ENCODE peak calls at places on chromosome 9, in nine cellular contexts. One of them, this sample, is unnamed.

GRCh38 chr9:15915711-15916110 is 362.9 kb downstream of the CCDC171 start:
- DNase-seq in NCI-H69: no peak
- DNase-seq in H9: no peak
- DNase-seq in mucosa of gallbladder: no peak
- DNase-seq in NCI-H774: no peak
- DNase-seq in myocyte: no peak
- DNase-seq in stimulated activated CD4-positive, alpha-beta T cell treated with anti-CD3 and anti-CD28 coated beads, Interleukin-12 subunit alpha, Interleukin-12 subunit beta, amount 100 ng/mL, for 4 hours: no peak
- DNase-seq in NCI-H460: no peak
- DNase-seq in effector CD4-positive, alpha-beta T cell: no peak
- DNase-seq in this sample: no peak

GRCh38 chr9:133916159-133916541 is 76.0 kb downstream of the VAV2 start:
- DNase-seq in NCI-H69: peak
- DNase-seq in H9: no peak
- DNase-seq in mucosa of gallbladder: no peak
- DNase-seq in NCI-H774: no peak
- DNase-seq in myocyte: no peak
- DNase-seq in stimulated activated CD4-positive, alpha-beta T cell treated with anti-CD3 and anti-CD28 coated beads, Interleukin-12 subunit alpha, Interleukin-12 subunit beta, amount 100 ng/mL, for 4 hours: no peak
- DNase-seq in NCI-H460: no peak
- DNase-seq in effector CD4-positive, alpha-beta T cell: no peak
- DNase-seq in this sample: no peak

GRCh38 chr9:12989669-12990068 is 214.8 kb downstream of the LURAP1L start:
- DNase-seq in NCI-H69: no peak
- DNase-seq in H9: no peak
- DNase-seq in mucosa of gallbladder: no peak
- DNase-seq in NCI-H774: no peak
- DNase-seq in myocyte: no peak
- DNase-seq in stimulated activated CD4-positive, alpha-beta T cell treated with anti-CD3 and anti-CD28 coated beads, Interleukin-12 subunit alpha, Interleukin-12 subunit beta, amount 100 ng/mL, for 4 hours: no peak
- DNase-seq in NCI-H460: no peak
- DNase-seq in effector CD4-positive, alpha-beta T cell: no peak
- DNase-seq in this sample: no peak

GRCh38 chr9:89929721-89930480 is 325.1 kb downstream of the GADD45G start:
- DNase-seq in NCI-H69: peak
- DNase-seq in H9: no peak
- DNase-seq in mucosa of gallbladder: no peak
- DNase-seq in NCI-H774: peak
- DNase-seq in myocyte: peak
- DNase-seq in stimulated activated CD4-positive, alpha-beta T cell treated with anti-CD3 and anti-CD28 coated beads, Interleukin-12 subunit alpha, Interleukin-12 subunit beta, amount 100 ng/mL, for 4 hours: no peak
- DNase-seq in NCI-H460: no peak
- DNase-seq in effector CD4-positive, alpha-beta T cell: no peak
- DNase-seq in this sample: peak

GRCh38 chr9:137522746-137523455 is 27.3 kb downstream of the PNPLA7 start:
- DNase-seq in NCI-H69: no peak
- DNase-seq in H9: no peak
- DNase-seq in mucosa of gallbladder: no peak
- DNase-seq in NCI-H774: no peak
- DNase-seq in myocyte: no peak
- DNase-seq in stimulated activated CD4-positive, alpha-beta T cell treated with anti-CD3 and anti-CD28 coated beads, Interleukin-12 subunit alpha, Interleukin-12 subunit beta, amount 100 ng/mL, for 4 hours: no peak
- DNase-seq in NCI-H460: no peak
- DNase-seq in effector CD4-positive, alpha-beta T cell: no peak
- DNase-seq in this sample: no peak

GRCh38 chr9:136297016-136297691 is 6.7 kb downstream of the CCDC187 start:
- DNase-seq in NCI-H69: peak
- DNase-seq in H9: no peak
- DNase-seq in mucosa of gallbladder: peak
- DNase-seq in NCI-H774: peak
- DNase-seq in myocyte: peak
- DNase-seq in stimulated activated CD4-positive, alpha-beta T cell treated with anti-CD3 and anti-CD28 coated beads, Interleukin-12 subunit alpha, Interleukin-12 subunit beta, amount 100 ng/mL, for 4 hours: no peak
- DNase-seq in NCI-H460: no peak
- DNase-seq in effector CD4-positive, alpha-beta T cell: no peak
- DNase-seq in this sample: peak

GRCh38 chr9:83024501-83025125 is 38.3 kb downstream of the RASEF start:
- DNase-seq in NCI-H69: no peak
- DNase-seq in H9: no peak
- DNase-seq in mucosa of gallbladder: no peak
- DNase-seq in NCI-H774: no peak
- DNase-seq in myocyte: no peak
- DNase-seq in stimulated activated CD4-positive, alpha-beta T cell treated with anti-CD3 and anti-CD28 coated beads, Interleukin-12 subunit alpha, Interleukin-12 subunit beta, amount 100 ng/mL, for 4 hours: no peak
- DNase-seq in NCI-H460: no peak
- DNase-seq in effector CD4-positive, alpha-beta T cell: no peak
- DNase-seq in this sample: no peak

GRCh38 chr9:115781361-115781760 is 372.2 kb upstream of the PAPPA start:
- DNase-seq in NCI-H69: no peak
- DNase-seq in H9: no peak
- DNase-seq in mucosa of gallbladder: no peak
- DNase-seq in NCI-H774: no peak
- DNase-seq in myocyte: no peak
- DNase-seq in stimulated activated CD4-positive, alpha-beta T cell treated with anti-CD3 and anti-CD28 coated beads, Interleukin-12 subunit alpha, Interleukin-12 subunit beta, amount 100 ng/mL, for 4 hours: no peak
- DNase-seq in NCI-H460: no peak
- DNase-seq in effector CD4-positive, alpha-beta T cell: no peak
- DNase-seq in this sample: no peak

GRCh38 chr9:115672477-115673316 is 480.9 kb upstream of the PAPPA start:
- DNase-seq in NCI-H69: peak
- DNase-seq in H9: no peak
- DNase-seq in mucosa of gallbladder: no peak
- DNase-seq in NCI-H774: no peak
- DNase-seq in myocyte: peak
- DNase-seq in stimulated activated CD4-positive, alpha-beta T cell treated with anti-CD3 and anti-CD28 coated beads, Interleukin-12 subunit alpha, Interleukin-12 subunit beta, amount 100 ng/mL, for 4 hours: no peak
- DNase-seq in NCI-H460: peak
- DNase-seq in effector CD4-positive, alpha-beta T cell: no peak
- DNase-seq in this sample: no peak

GRCh38 chr9:113844466-113844865 is 31.6 kb upstream of the ZNF618 start:
- DNase-seq in NCI-H69: no peak
- DNase-seq in H9: no peak
- DNase-seq in mucosa of gallbladder: peak
- DNase-seq in NCI-H774: no peak
- DNase-seq in myocyte: peak
- DNase-seq in stimulated activated CD4-positive, alpha-beta T cell treated with anti-CD3 and anti-CD28 coated beads, Interleukin-12 subunit alpha, Interleukin-12 subunit beta, amount 100 ng/mL, for 4 hours: no peak
- DNase-seq in NCI-H460: no peak
- DNase-seq in effector CD4-positive, alpha-beta T cell: no peak
- DNase-seq in this sample: no peak

GRCh38 chr9:36396985-36397384 is 3.1 kb downstream of the RNF38 start:
- DNase-seq in NCI-H69: no peak
- DNase-seq in H9: no peak
- DNase-seq in mucosa of gallbladder: no peak
- DNase-seq in NCI-H774: no peak
- DNase-seq in myocyte: no peak
- DNase-seq in stimulated activated CD4-positive, alpha-beta T cell treated with anti-CD3 and anti-CD28 coated beads, Interleukin-12 subunit alpha, Interleukin-12 subunit beta, amount 100 ng/mL, for 4 hours: no peak
- DNase-seq in NCI-H460: no peak
- DNase-seq in effector CD4-positive, alpha-beta T cell: no peak
- DNase-seq in this sample: no peak

GRCh38 chr9:127136880-127137639 is 14.6 kb upstream of the ANGPTL2 start:
- DNase-seq in NCI-H69: peak
- DNase-seq in H9: peak
- DNase-seq in mucosa of gallbladder: no peak
- DNase-seq in NCI-H774: no peak
- DNase-seq in myocyte: peak
- DNase-seq in stimulated activated CD4-positive, alpha-beta T cell treated with anti-CD3 and anti-CD28 coated beads, Interleukin-12 subunit alpha, Interleukin-12 subunit beta, amount 100 ng/mL, for 4 hours: no peak
- DNase-seq in NCI-H460: no peak
- DNase-seq in effector CD4-positive, alpha-beta T cell: no peak
- DNase-seq in this sample: no peak

GRCh38 chr9:131082774-131083512 is 13.4 kb upstream of the AIF1L start:
- DNase-seq in NCI-H69: no peak
- DNase-seq in H9: no peak
- DNase-seq in mucosa of gallbladder: no peak
- DNase-seq in NCI-H774: no peak
- DNase-seq in myocyte: no peak
- DNase-seq in stimulated activated CD4-positive, alpha-beta T cell treated with anti-CD3 and anti-CD28 coated beads, Interleukin-12 subunit alpha, Interleukin-12 subunit beta, amount 100 ng/mL, for 4 hours: no peak
- DNase-seq in NCI-H460: no peak
- DNase-seq in effector CD4-positive, alpha-beta T cell: no peak
- DNase-seq in this sample: no peak

GRCh38 chr9:81534138-81534865 is 155.0 kb downstream of the TLE1 start:
- DNase-seq in NCI-H69: peak
- DNase-seq in H9: no peak
- DNase-seq in mucosa of gallbladder: no peak
- DNase-seq in NCI-H774: no peak
- DNase-seq in myocyte: no peak
- DNase-seq in stimulated activated CD4-positive, alpha-beta T cell treated with anti-CD3 and anti-CD28 coated beads, Interleukin-12 subunit alpha, Interleukin-12 subunit beta, amount 100 ng/mL, for 4 hours: no peak
- DNase-seq in NCI-H460: no peak
- DNase-seq in effector CD4-positive, alpha-beta T cell: no peak
- DNase-seq in this sample: no peak

GRCh38 chr9:13532407-13532806 is 252.9 kb upstream of the MPDZ start:
- DNase-seq in NCI-H69: no peak
- DNase-seq in H9: no peak
- DNase-seq in mucosa of gallbladder: no peak
- DNase-seq in NCI-H774: no peak
- DNase-seq in myocyte: no peak
- DNase-seq in stimulated activated CD4-positive, alpha-beta T cell treated with anti-CD3 and anti-CD28 coated beads, Interleukin-12 subunit alpha, Interleukin-12 subunit beta, amount 100 ng/mL, for 4 hours: no peak
- DNase-seq in NCI-H460: no peak
- DNase-seq in effector CD4-positive, alpha-beta T cell: no peak
- DNase-seq in this sample: no peak

GRCh38 chr9:4262735-4263141 is 37.1 kb downstream of the GLIS3 start:
- DNase-seq in NCI-H69: no peak
- DNase-seq in H9: no peak
- DNase-seq in mucosa of gallbladder: no peak
- DNase-seq in NCI-H774: no peak
- DNase-seq in myocyte: peak
- DNase-seq in stimulated activated CD4-positive, alpha-beta T cell treated with anti-CD3 and anti-CD28 coated beads, Interleukin-12 subunit alpha, Interleukin-12 subunit beta, amount 100 ng/mL, for 4 hours: no peak
- DNase-seq in NCI-H460: peak
- DNase-seq in effector CD4-positive, alpha-beta T cell: no peak
- DNase-seq in this sample: no peak

GRCh38 chr9:74783408-74783807 is 104.3 kb downstream of the TRPM6 start:
- DNase-seq in NCI-H69: no peak
- DNase-seq in H9: no peak
- DNase-seq in mucosa of gallbladder: no peak
- DNase-seq in NCI-H774: no peak
- DNase-seq in myocyte: no peak
- DNase-seq in stimulated activated CD4-positive, alpha-beta T cell treated with anti-CD3 and anti-CD28 coated beads, Interleukin-12 subunit alpha, Interleukin-12 subunit beta, amount 100 ng/mL, for 4 hours: no peak
- DNase-seq in NCI-H460: no peak
- DNase-seq in effector CD4-positive, alpha-beta T cell: no peak
- DNase-seq in this sample: no peak

GRCh38 chr9:84671651-84672467 is 2.3 kb downstream of the NTRK2 start:
- DNase-seq in NCI-H69: peak
- DNase-seq in H9: no peak
- DNase-seq in mucosa of gallbladder: no peak
- DNase-seq in NCI-H774: no peak
- DNase-seq in myocyte: no peak
- DNase-seq in stimulated activated CD4-positive, alpha-beta T cell treated with anti-CD3 and anti-CD28 coated beads, Interleukin-12 subunit alpha, Interleukin-12 subunit beta, amount 100 ng/mL, for 4 hours: no peak
- DNase-seq in NCI-H460: no peak
- DNase-seq in effector CD4-positive, alpha-beta T cell: no peak
- DNase-seq in this sample: no peak

GRCh38 chr9:131046093-131046380 is 37.1 kb downstream of the LAMC3 start:
- DNase-seq in NCI-H69: no peak
- DNase-seq in H9: no peak
- DNase-seq in mucosa of gallbladder: no peak
- DNase-seq in NCI-H774: no peak
- DNase-seq in myocyte: no peak
- DNase-seq in stimulated activated CD4-positive, alpha-beta T cell treated with anti-CD3 and anti-CD28 coated beads, Interleukin-12 subunit alpha, Interleukin-12 subunit beta, amount 100 ng/mL, for 4 hours: no peak
- DNase-seq in NCI-H460: no peak
- DNase-seq in effector CD4-positive, alpha-beta T cell: no peak
- DNase-seq in this sample: no peak

GRCh38 chr9:126454795-126455194 is 128.2 kb downstream of the MVB12B start:
- DNase-seq in NCI-H69: no peak
- DNase-seq in H9: peak
- DNase-seq in mucosa of gallbladder: no peak
- DNase-seq in NCI-H774: no peak
- DNase-seq in myocyte: no peak
- DNase-seq in stimulated activated CD4-positive, alpha-beta T cell treated with anti-CD3 and anti-CD28 coated beads, Interleukin-12 subunit alpha, Interleukin-12 subunit beta, amount 100 ng/mL, for 4 hours: no peak
- DNase-seq in NCI-H460: no peak
- DNase-seq in effector CD4-positive, alpha-beta T cell: no peak
- DNase-seq in this sample: no peak

GRCh38 chr9:84121991-84122523 is 141.5 kb downstream of the RMI1 start:
- DNase-seq in NCI-H69: peak
- DNase-seq in H9: no peak
- DNase-seq in mucosa of gallbladder: no peak
- DNase-seq in NCI-H774: no peak
- DNase-seq in myocyte: peak
- DNase-seq in stimulated activated CD4-positive, alpha-beta T cell treated with anti-CD3 and anti-CD28 coated beads, Interleukin-12 subunit alpha, Interleukin-12 subunit beta, amount 100 ng/mL, for 4 hours: no peak
- DNase-seq in NCI-H460: no peak
- DNase-seq in effector CD4-positive, alpha-beta T cell: no peak
- DNase-seq in this sample: peak

GRCh38 chr9:3331801-3332200 is 194.0 kb downstream of the RFX3 start:
- DNase-seq in NCI-H69: peak
- DNase-seq in H9: no peak
- DNase-seq in mucosa of gallbladder: no peak
- DNase-seq in NCI-H774: no peak
- DNase-seq in myocyte: no peak
- DNase-seq in stimulated activated CD4-positive, alpha-beta T cell treated with anti-CD3 and anti-CD28 coated beads, Interleukin-12 subunit alpha, Interleukin-12 subunit beta, amount 100 ng/mL, for 4 hours: no peak
- DNase-seq in NCI-H460: peak
- DNase-seq in effector CD4-positive, alpha-beta T cell: no peak
- DNase-seq in this sample: no peak

GRCh38 chr9:38371495-38371894 is 21.0 kb upstream of the ALDH1B1 start:
- DNase-seq in NCI-H69: peak
- DNase-seq in H9: no peak
- DNase-seq in mucosa of gallbladder: peak
- DNase-seq in NCI-H774: peak
- DNase-seq in myocyte: no peak
- DNase-seq in stimulated activated CD4-positive, alpha-beta T cell treated with anti-CD3 and anti-CD28 coated beads, Interleukin-12 subunit alpha, Interleukin-12 subunit beta, amount 100 ng/mL, for 4 hours: no peak
- DNase-seq in NCI-H460: peak
- DNase-seq in effector CD4-positive, alpha-beta T cell: no peak
- DNase-seq in this sample: no peak

GRCh38 chr9:89999534-90000370 is 394.9 kb downstream of the GADD45G start:
- DNase-seq in NCI-H69: peak
- DNase-seq in H9: no peak
- DNase-seq in mucosa of gallbladder: peak
- DNase-seq in NCI-H774: peak
- DNase-seq in myocyte: peak
- DNase-seq in stimulated activated CD4-positive, alpha-beta T cell treated with anti-CD3 and anti-CD28 coated beads, Interleukin-12 subunit alpha, Interleukin-12 subunit beta, amount 100 ng/mL, for 4 hours: peak
- DNase-seq in NCI-H460: peak
- DNase-seq in effector CD4-positive, alpha-beta T cell: no peak
- DNase-seq in this sample: peak

GRCh38 chr9:89719202-89719601 is 114.4 kb downstream of the GADD45G start:
- DNase-seq in NCI-H69: no peak
- DNase-seq in H9: no peak
- DNase-seq in mucosa of gallbladder: no peak
- DNase-seq in NCI-H774: no peak
- DNase-seq in myocyte: peak
- DNase-seq in stimulated activated CD4-positive, alpha-beta T cell treated with anti-CD3 and anti-CD28 coated beads, Interleukin-12 subunit alpha, Interleukin-12 subunit beta, amount 100 ng/mL, for 4 hours: no peak
- DNase-seq in NCI-H460: no peak
- DNase-seq in effector CD4-positive, alpha-beta T cell: no peak
- DNase-seq in this sample: no peak

GRCh38 chr9:14315754-14316573 is 2.0 kb upstream of the NFIB start:
- DNase-seq in NCI-H69: peak
- DNase-seq in H9: peak
- DNase-seq in mucosa of gallbladder: no peak
- DNase-seq in NCI-H774: peak
- DNase-seq in myocyte: no peak
- DNase-seq in stimulated activated CD4-positive, alpha-beta T cell treated with anti-CD3 and anti-CD28 coated beads, Interleukin-12 subunit alpha, Interleukin-12 subunit beta, amount 100 ng/mL, for 4 hours: no peak
- DNase-seq in NCI-H460: no peak
- DNase-seq in effector CD4-positive, alpha-beta T cell: no peak
- DNase-seq in this sample: no peak

GRCh38 chr9:96884443-96884842 is 30.1 kb upstream of the ZNF782 start:
- DNase-seq in NCI-H69: no peak
- DNase-seq in H9: no peak
- DNase-seq in mucosa of gallbladder: no peak
- DNase-seq in NCI-H774: no peak
- DNase-seq in myocyte: peak
- DNase-seq in stimulated activated CD4-positive, alpha-beta T cell treated with anti-CD3 and anti-CD28 coated beads, Interleukin-12 subunit alpha, Interleukin-12 subunit beta, amount 100 ng/mL, for 4 hours: no peak
- DNase-seq in NCI-H460: no peak
- DNase-seq in effector CD4-positive, alpha-beta T cell: no peak
- DNase-seq in this sample: no peak

GRCh38 chr9:2291980-2292704 is 277.0 kb downstream of the SMARCA2 start:
- DNase-seq in NCI-H69: peak
- DNase-seq in H9: no peak
- DNase-seq in mucosa of gallbladder: no peak
- DNase-seq in NCI-H774: peak
- DNase-seq in myocyte: peak
- DNase-seq in stimulated activated CD4-positive, alpha-beta T cell treated with anti-CD3 and anti-CD28 coated beads, Interleukin-12 subunit alpha, Interleukin-12 subunit beta, amount 100 ng/mL, for 4 hours: no peak
- DNase-seq in NCI-H460: no peak
- DNase-seq in effector CD4-positive, alpha-beta T cell: no peak
- DNase-seq in this sample: peak

GRCh38 chr9:27117489-27118135 is 8.6 kb downstream of the TEK start:
- DNase-seq in NCI-H69: peak
- DNase-seq in H9: peak
- DNase-seq in mucosa of gallbladder: peak
- DNase-seq in NCI-H774: peak
- DNase-seq in myocyte: peak
- DNase-seq in stimulated activated CD4-positive, alpha-beta T cell treated with anti-CD3 and anti-CD28 coated beads, Interleukin-12 subunit alpha, Interleukin-12 subunit beta, amount 100 ng/mL, for 4 hours: no peak
- DNase-seq in NCI-H460: no peak
- DNase-seq in effector CD4-positive, alpha-beta T cell: no peak
- DNase-seq in this sample: peak

GRCh38 chr9:23630488-23630887 is 195.6 kb downstream of the ELAVL2 start:
- DNase-seq in NCI-H69: peak
- DNase-seq in H9: no peak
- DNase-seq in mucosa of gallbladder: no peak
- DNase-seq in NCI-H774: no peak
- DNase-seq in myocyte: no peak
- DNase-seq in stimulated activated CD4-positive, alpha-beta T cell treated with anti-CD3 and anti-CD28 coated beads, Interleukin-12 subunit alpha, Interleukin-12 subunit beta, amount 100 ng/mL, for 4 hours: no peak
- DNase-seq in NCI-H460: no peak
- DNase-seq in effector CD4-positive, alpha-beta T cell: no peak
- DNase-seq in this sample: no peak

GRCh38 chr9:4339783-4340335 is 40.0 kb upstream of the GLIS3 start:
- DNase-seq in NCI-H69: peak
- DNase-seq in H9: no peak
- DNase-seq in mucosa of gallbladder: no peak
- DNase-seq in NCI-H774: no peak
- DNase-seq in myocyte: no peak
- DNase-seq in stimulated activated CD4-positive, alpha-beta T cell treated with anti-CD3 and anti-CD28 coated beads, Interleukin-12 subunit alpha, Interleukin-12 subunit beta, amount 100 ng/mL, for 4 hours: no peak
- DNase-seq in NCI-H460: no peak
- DNase-seq in effector CD4-positive, alpha-beta T cell: no peak
- DNase-seq in this sample: no peak

This sample was measured in NCI-H748 treated with DMSO at 0.1 percent for 48 hours.